ENCODE peak calls at places on chromosome 15, in six cellular contexts. C is K562, H is A549, N is endothelial cell of umbilical vein, P is HepG2, Q is GM12878. K is an unnamed sample.

GRCh38 chr15:78944669-78945407 is at the start of gene CTSH:
- DNase-seq in C (peak), H (peak), N (peak), P (peak), Q (no peak), K (peak)

GRCh38 chr15:25783607-25784131 is 79.5 kb downstream of the ATP10A start:
- DNase-seq in C (peak), H (peak), N (no peak), P (no peak), Q (no peak), K (peak)

GRCh38 chr15:78067328-78068241 is 9.9 kb downstream of the TBC1D2B start:
- DNase-seq in C (no peak), H (no peak), N (peak), P (no peak), Q (no peak), K (peak)

GRCh38 chr15:79185199-79185598 is 94.6 kb upstream of the RASGRF1 start:
- DNase-seq in C (peak), H (peak), N (no peak), P (no peak), Q (no peak), K (peak)

GRCh38 chr15:84811151-84811550 is 6.0 kb upstream of the ALPK3 start:
- DNase-seq in C (no peak), H (no peak), N (no peak), P (no peak), Q (no peak), K (no peak)

GRCh38 chr15:80031841-80032240 is 27.6 kb upstream of the ZFAND6 start:
- DNase-seq in C (no peak), H (no peak), N (no peak), P (no peak), Q (no peak), K (no peak)

GRCh38 chr15:68900032-68900431 is 30.3 kb upstream of the SPESP1 start:
- DNase-seq in C (no peak), H (no peak), N (no peak), P (peak), Q (no peak), K (no peak)

GRCh38 chr15:57537072-57537471 is 54.6 kb upstream of the MYZAP start:
- DNase-seq in C (no peak), H (peak), N (peak), P (peak), Q (no peak), K (peak)

GRCh38 chr15:56906766-56907165 is 11.7 kb upstream of the TCF12 start:
- DNase-seq in C (no peak), H (no peak), N (no peak), P (no peak), Q (no peak), K (no peak)

GRCh38 chr15:74958320-74958907 is 1.8 kb upstream of the RPP25 start:
- DNase-seq in C (no peak), H (peak), N (no peak), P (peak), Q (no peak), K (no peak)

GRCh38 chr15:52819253-52819652 is 29.1 kb upstream of the ONECUT1 start:
- DNase-seq in C (no peak), H (no peak), N (no peak), P (no peak), Q (no peak), K (no peak)

DNA sequence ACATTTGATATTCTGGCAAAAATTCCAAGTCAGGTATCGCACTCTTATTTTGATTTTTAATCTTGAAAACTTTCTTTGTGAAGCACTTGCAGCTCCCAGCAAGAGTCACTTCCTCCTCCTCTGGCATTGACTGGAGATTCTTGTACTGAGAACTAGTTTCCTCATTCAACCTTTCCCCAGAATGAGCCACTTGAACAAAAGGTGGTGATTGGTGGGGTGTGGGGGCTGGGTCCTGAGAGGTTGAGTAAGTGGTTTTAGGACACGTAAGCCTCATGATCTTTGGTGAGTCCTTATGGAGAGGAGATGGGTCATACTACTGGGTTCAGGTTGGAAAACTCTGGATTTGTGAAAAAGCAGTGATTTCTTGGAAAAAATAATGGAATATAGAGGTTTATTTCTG is 32.3 kb upstream of the ONECUT1 start:
- DNase-seq in C (no peak), H (no peak), N (no peak), P (no peak), Q (no peak), K (no peak)
- TF ChIP-seq MYC in C (no peak), H (no peak), N (no peak), P (no peak), Q (no peak), K (no peak)

GRCh38 chr15:71748327-71748726 is 62.0 kb upstream of the NR2E3 start:
- DNase-seq in C (no peak), H (peak), N (no peak), P (no peak), Q (no peak), K (no peak)

GRCh38 chr15:71746719-71747118 is 63.6 kb upstream of the NR2E3 start:
- DNase-seq in C (no peak), H (peak), N (no peak), P (peak), Q (no peak), K (no peak)

GRCh38 chr15:71749500-71749899 is 60.9 kb upstream of the NR2E3 start:
- DNase-seq in C (no peak), H (no peak), N (no peak), P (no peak), Q (no peak), K (no peak)

GRCh38 chr15:71743861-71744382 is 66.4 kb upstream of the NR2E3 start:
- DNase-seq in C (peak), H (peak), N (peak), P (peak), Q (no peak), K (peak)

DNA sequence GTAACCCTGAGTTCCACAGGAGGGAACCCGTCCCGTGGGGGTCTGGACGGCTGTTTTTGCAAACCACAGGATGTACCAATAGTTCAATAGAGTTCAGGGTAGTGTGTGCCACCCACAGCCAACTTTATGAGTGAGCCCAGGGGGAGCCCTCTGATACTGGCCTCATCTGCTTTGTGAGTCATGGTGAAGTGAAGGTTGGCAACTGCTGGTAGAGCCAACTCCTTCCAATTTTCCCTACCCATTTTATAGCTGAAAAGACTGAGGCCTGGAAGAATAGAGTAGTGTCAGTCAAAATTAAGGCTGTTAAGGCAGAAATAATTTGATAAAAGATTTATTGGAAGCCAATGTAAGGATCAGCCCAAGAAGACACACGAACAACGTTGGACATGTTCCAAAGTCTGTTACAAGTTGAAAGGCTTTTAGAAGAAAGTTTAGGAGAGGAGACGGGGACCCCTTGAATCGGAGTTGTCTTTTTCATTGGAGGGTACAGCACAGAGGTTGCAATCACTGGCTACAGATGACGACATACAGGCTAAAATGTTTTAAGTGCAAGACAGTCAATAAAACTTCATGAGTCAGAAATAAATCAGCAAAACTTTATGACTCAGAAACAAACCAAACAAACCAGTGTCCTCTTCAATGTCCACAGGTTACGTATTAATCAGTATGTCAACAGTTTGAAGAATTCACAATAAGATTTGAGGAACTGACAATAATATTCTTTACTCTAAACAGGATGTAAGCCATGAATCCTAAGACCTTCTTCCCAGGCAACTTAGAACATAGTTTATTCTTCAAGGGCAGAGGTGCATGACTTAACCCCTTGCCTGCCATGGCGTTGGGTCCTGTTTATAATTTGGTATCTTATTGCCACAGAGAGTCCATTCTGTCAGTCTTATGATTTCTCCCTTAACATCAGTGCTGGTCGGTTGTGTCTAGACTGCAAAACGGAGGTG is 62.9 kb upstream of the NR2E3 start:
- DNase-seq in C (no peak), H (peak), N (peak), P (peak), Q (no peak), K (peak)
- TF ChIP-seq CTCF in C (no peak), H (peak), N (no peak), P (no peak), Q (no peak), K (no peak)

GRCh38 chr15:59350421-59350732 is 22.3 kb downstream of the MYO1E start:
- DNase-seq in C (no peak), H (peak), N (no peak), P (no peak), Q (no peak), K (no peak)
- TF ChIP-seq POLR2A in C (no peak), H (no peak), N (no peak), P (no peak), Q (no peak), K (no peak)

GRCh38 chr15:83404143-83404542 is 43.0 kb upstream of the SH3GL3 start:
- DNase-seq in C (no peak), H (no peak), N (no peak), P (no peak), Q (no peak), K (no peak)

GRCh38 chr15:83396071-83396470 is 51.1 kb upstream of the SH3GL3 start:
- DNase-seq in C (no peak), H (no peak), N (no peak), P (no peak), Q (no peak), K (no peak)

DNA sequence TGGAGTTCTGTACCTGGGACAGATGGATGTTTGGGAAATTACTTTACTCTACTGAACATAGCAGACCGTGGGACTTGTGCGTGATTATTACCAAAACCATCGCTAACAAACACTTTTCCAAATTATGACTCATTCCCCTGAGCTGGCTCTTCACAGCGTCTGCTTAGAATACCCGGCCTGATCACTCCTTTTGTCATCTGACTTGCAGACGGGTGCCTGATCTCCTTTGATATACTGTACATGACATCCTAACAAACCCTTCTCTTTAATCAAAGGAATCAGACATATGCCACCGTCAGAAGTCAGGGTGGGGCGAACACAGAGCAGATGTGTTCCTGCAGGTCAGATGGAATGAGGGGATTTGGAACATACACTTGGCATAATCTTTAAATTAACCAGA is 48.5 kb upstream of the SH3GL3 start:
- DNase-seq in C (no peak), H (no peak), N (no peak), P (no peak), Q (no peak), K (no peak)
- TF ChIP-seq MYC in C (no peak), H (no peak), N (no peak), P (no peak), Q (no peak), K (no peak)

GRCh38 chr15:70214266-70214665 is 116.5 kb upstream of the TLE3 start:
- DNase-seq in C (no peak), H (no peak), N (no peak), P (no peak), Q (no peak), K (no peak)
- TF ChIP-seq CTCF in C (no peak), H (no peak), N (no peak), P (no peak), Q (peak), K (no peak)

GRCh38 chr15:48810414-48811324 is at the start of gene CEP152:
- DNase-seq in C (peak), H (peak), N (peak), P (peak), Q (peak), K (peak)
- TF ChIP-seq POLR2A in C (peak), H (peak), N (peak), P (peak), Q (peak), K (peak)

GRCh38 chr15:70587896-70588567 is 175.3 kb downstream of the UACA start:
- DNase-seq in C (no peak), H (no peak), N (no peak), P (no peak), Q (no peak), K (peak)
- TF ChIP-seq MYC in C (no peak), H (no peak), N (no peak), P (no peak), Q (no peak), K (no peak)

DNA sequence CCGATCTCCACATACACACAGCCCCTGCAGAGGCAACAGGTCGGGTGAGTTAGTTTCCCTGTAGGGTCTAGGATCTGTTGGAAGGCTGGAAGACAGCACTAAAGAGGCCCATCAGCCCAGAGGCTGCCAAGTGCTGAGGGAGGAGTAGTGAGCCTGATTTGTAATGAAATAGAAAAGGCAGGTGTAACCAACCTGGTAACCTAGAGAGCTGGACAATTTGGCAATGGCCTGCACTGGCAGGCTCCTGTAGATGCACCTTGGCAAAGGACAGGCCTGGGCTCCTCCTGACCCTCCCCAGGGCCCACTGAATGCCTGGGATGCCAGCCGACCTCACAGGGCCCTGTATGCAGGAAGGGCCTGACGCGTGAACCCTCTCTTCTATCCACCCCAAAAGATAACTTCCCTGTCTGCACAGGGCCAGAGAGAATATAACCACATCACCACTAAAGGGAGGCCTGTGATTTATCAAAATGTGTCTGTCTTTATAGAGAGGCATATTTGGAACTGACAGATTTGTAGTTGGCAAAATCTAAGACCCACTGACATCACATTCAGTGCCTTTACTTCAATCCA is 225.1 kb upstream of the CHRNA7 start:
- DNase-seq in C (no peak), H (no peak), N (no peak), P (no peak), Q (no peak), K (no peak)
- TF ChIP-seq CTCF in C (no peak), H (no peak), N (no peak), P (no peak), Q (no peak), K (no peak)

GRCh38 chr15:32739522-32739921 is 21.7 kb downstream of the GREM1 start:
- DNase-seq in C (no peak), H (no peak), N (no peak), P (no peak), Q (no peak), K (no peak)
- TF ChIP-seq POLR2A in C (no peak), H (no peak), N (no peak), P (no peak), Q (no peak), K (no peak)

K was measured in NB4.